ENCODE peak calls at places on chromosomes 3 and 15, in six cellular contexts. E is SIG-M5; X is AG09309; T is activated T-cell treated with anti-CD3 and anti-CD28 coated beads for 48 hours; G is naive thymus-derived CD8-positive, alpha-beta T cell; O is GM20000. H is an unnamed sample.

GRCh38 chr3:411183-411681 is 214.7 kb downstream of the CHL1 start:
- DNase-seq in X (no peak), E (no peak), O (no peak), G (no peak), T (no peak), H (no peak)

GRCh38 chr3:171461087-171461917 is 1.1 kb upstream of the TNIK start:
- DNase-seq in O (peak), E (no peak), X (no peak), G (no peak), T (peak), H (peak)

GRCh38 chr3:46959169-46959515 is 17.4 kb downstream of the CCDC12 start:
- DNase-seq in X (no peak), O (no peak), T (peak), G (no peak), E (no peak), H (no peak)

GRCh38 chr3:62289922-62290321 is 83.4 kb downstream of the FEZF2 start:
- DNase-seq in O (no peak), T (no peak), E (no peak), X (no peak), G (no peak), H (no peak)

GRCh38 chr3:5136619-5137429 is 14.7 kb downstream of the ARL8B start:
- DNase-seq in G (peak), X (no peak), T (no peak), O (peak), E (peak), H (no peak)

GRCh38 chr15:42508263-42508690 is 12.8 kb downstream of the SNAP23 start:
- DNase-seq in O (no peak), T (no peak), E (no peak), X (no peak), G (no peak), H (no peak)

GRCh38 chr15:65406402-65407000 is 16.2 kb downstream of the IGDCC4 start:
- DNase-seq in G (no peak), O (no peak), E (no peak), T (no peak), X (no peak), H (no peak)

GRCh38 chr15:52558196-52558595 is 10.6 kb downstream of the ARPP19 start:
- DNase-seq in X (no peak), T (peak), E (no peak), O (peak), G (no peak), H (peak)

GRCh38 chr15:89749951-89750559 is 994 bp downstream of the MESP1 start:
- DNase-seq in X (no peak), O (no peak), T (peak), G (no peak), E (no peak), H (no peak)

GRCh38 chr3:18223591-18224338 is 201.4 kb downstream of the SATB1 start:
- DNase-seq in T (no peak), O (peak), X (no peak), G (no peak), E (peak), H (no peak)

GRCh38 chr3:156189927-156190326 is 69.5 kb downstream of the KCNAB1 start:
- DNase-seq in E (no peak), O (no peak), X (no peak), G (no peak), T (no peak), H (no peak)

GRCh38 chr15:92803852-92804609 is 96.1 kb upstream of the CHD2 start:
- DNase-seq in O (peak), X (peak), E (peak), T (peak), G (no peak), H (peak)

GRCh38 chr3:134460965-134461364 is 24.8 kb downstream of the ANAPC13 start:
- DNase-seq in E (no peak), O (no peak), G (no peak), T (no peak), X (peak), H (no peak)

GRCh38 chr3:29181872-29182271 is 99.0 kb upstream of the RBMS3 start:
- DNase-seq in T (no peak), X (no peak), O (no peak), G (no peak), E (no peak), H (no peak)

GRCh38 chr3:64049136-64049535 is 25.8 kb upstream of the PSMD6 start:
- DNase-seq in X (peak), O (no peak), G (no peak), E (no peak), T (peak), H (no peak)

GRCh38 chr15:73323374-73323955 is 45.3 kb downstream of the HCN4 start:
- DNase-seq in X (no peak), O (no peak), T (no peak), E (no peak), G (no peak), H (no peak)

GRCh38 chr3:88000853-88001252 is 58.0 kb downstream of the CGGBP1 start:
- DNase-seq in G (no peak), E (no peak), T (no peak), X (no peak), O (no peak), H (no peak)

GRCh38 chr15:68479406-68479805 is 47.4 kb upstream of the ITGA11 start:
- DNase-seq in O (no peak), E (no peak), G (no peak), T (no peak), X (peak), H (no peak)

GRCh38 chr15:67120839-67121540 is 55.6 kb downstream of the SMAD3 start:
- DNase-seq in E (no peak), X (peak), O (peak), G (peak), T (peak), H (peak)

GRCh38 chr3:162332344-162332743 is 835.7 kb downstream of the OTOL1 start:
- DNase-seq in E (no peak), X (no peak), G (no peak), O (no peak), T (no peak), H (no peak)

GRCh38 chr3:72517325-72517724 is 330.9 kb downstream of the SHQ1 start:
- DNase-seq in G (no peak), O (no peak), E (no peak), X (no peak), T (no peak), H (no peak)

GRCh38 chr3:98901032-98901464 is 447 bp downstream of the DCBLD2 start:
- DNase-seq in O (no peak), E (no peak), G (peak), T (no peak), X (no peak), H (peak)

GRCh38 chr3:181694805-181695660 is 16.7 kb upstream of the SOX2 start:
- DNase-seq in X (no peak), E (no peak), T (no peak), G (no peak), O (no peak), H (no peak)

GRCh38 chr3:52246728-52247454 is 1.3 kb downstream of the PPM1M start:
- DNase-seq in E (no peak), T (no peak), X (no peak), O (peak), G (no peak), H (no peak)

GRCh38 chr15:70284438-70285214 is 186.9 kb upstream of the TLE3 start:
- DNase-seq in G (peak), X (no peak), T (no peak), E (no peak), O (no peak), H (no peak)

GRCh38 chr3:133460809-133461208 is 61.0 kb downstream of the BFSP2 start:
- DNase-seq in T (no peak), E (no peak), X (no peak), O (no peak), G (no peak), H (no peak)

GRCh38 chr3:48426401-48426909 is 3.4 kb downstream of the PLXNB1 start:
- DNase-seq in O (peak), T (no peak), G (no peak), E (no peak), X (no peak), H (no peak)

GRCh38 chr3:31048143-31048542 is 153.7 kb upstream of the GADL1 start:
- DNase-seq in G (no peak), E (no peak), T (no peak), O (no peak), X (no peak), H (no peak)

H was measured in AG08396.